ENCODE peak calls at places on chromosomes 2 and 18, in six cellular contexts. One of them, this sample, is unnamed.
A peak's percentile ranks its signal among the peaks of the same experiment; 100 is the strongest.

GRCh38 chr2:126889501-126890135 is 9.1 kb upstream of the TEX51 start:
- DNase-seq in fibroblast of pulmonary artery: no peak
- DNase-seq in HCT116: no peak
- DNase-seq in AG10803: no peak
- DNase-seq in fibroblast of mammary gland: no peak
- DNase-seq in A549: no peak
- DNase-seq in this sample: no peak

GRCh38 chr2:46439582-46439981 is 39.8 kb upstream of the TMEM247 start:
- DNase-seq in fibroblast of mammary gland: no peak
- DNase-seq in AG10803: no peak
- DNase-seq in A549: no peak
- DNase-seq in fibroblast of pulmonary artery: no peak
- DNase-seq in HCT116: no peak
- DNase-seq in this sample: no peak

GRCh38 chr2:6968319-6969100 is 51.3 kb downstream of the RNF144A start:
- DNase-seq in A549: no peak
- DNase-seq in AG10803: no peak
- DNase-seq in HCT116: no peak
- DNase-seq in fibroblast of mammary gland: peak; percentile 55
- DNase-seq in fibroblast of pulmonary artery: peak; percentile 24
- DNase-seq in this sample: peak; percentile 19

GRCh38 chr2:47321006-47321405 is 82.0 kb upstream of the MSH2 start:
- DNase-seq in HCT116: no peak
- DNase-seq in AG10803: no peak
- DNase-seq in fibroblast of pulmonary artery: no peak
- DNase-seq in A549: no peak
- DNase-seq in fibroblast of mammary gland: no peak
- DNase-seq in this sample: no peak

GRCh38 chr18:23867011-23867410 is 147.5 kb upstream of the TTC39C start:
- DNase-seq in fibroblast of mammary gland: no peak
- DNase-seq in AG10803: no peak
- DNase-seq in fibroblast of pulmonary artery: no peak
- DNase-seq in A549: no peak
- DNase-seq in HCT116: no peak
- DNase-seq in this sample: no peak

GRCh38 chr2:71629273-71629672 is 175.9 kb downstream of the DYSF start:
- DNase-seq in fibroblast of pulmonary artery: no peak
- DNase-seq in HCT116: no peak
- DNase-seq in AG10803: no peak
- DNase-seq in fibroblast of mammary gland: no peak
- DNase-seq in A549: no peak
- DNase-seq in this sample: no peak

GRCh38 chr2:230666885-230667712 is 45.5 kb upstream of the CAB39 start:
- DNase-seq in HCT116: no peak
- DNase-seq in fibroblast of mammary gland: peak; percentile 77
- DNase-seq in AG10803: peak; percentile 34
- DNase-seq in A549: no peak
- DNase-seq in fibroblast of pulmonary artery: peak; percentile 51
- DNase-seq in this sample: peak; percentile 72

GRCh38 chr2:16291731-16292550 is 351.6 kb downstream of the MYCN start:
- DNase-seq in HCT116: no peak
- DNase-seq in A549: no peak
- DNase-seq in fibroblast of mammary gland: no peak
- DNase-seq in fibroblast of pulmonary artery: no peak
- DNase-seq in AG10803: no peak
- DNase-seq in this sample: no peak

GRCh38 chr2:18900691-18901113 is 311.3 kb upstream of the NT5C1B start:
- DNase-seq in A549: no peak
- DNase-seq in fibroblast of mammary gland: peak; percentile 75
- DNase-seq in AG10803: peak; percentile 52
- DNase-seq in HCT116: no peak
- DNase-seq in fibroblast of pulmonary artery: no peak
- DNase-seq in this sample: no peak

GRCh38 chr2:191857406-191857805 is 10.5 kb upstream of the CAVIN2 start:
- DNase-seq in AG10803: peak; percentile 47
- DNase-seq in HCT116: no peak
- DNase-seq in fibroblast of mammary gland: peak; percentile 75
- DNase-seq in fibroblast of pulmonary artery: peak; percentile 35
- DNase-seq in A549: no peak
- DNase-seq in this sample: no peak

GRCh38 chr2:73022024-73022568 is 49.4 kb downstream of the SFXN5 start:
- DNase-seq in AG10803: no peak
- DNase-seq in A549: no peak
- DNase-seq in HCT116: no peak
- DNase-seq in fibroblast of pulmonary artery: no peak
- DNase-seq in fibroblast of mammary gland: no peak
- DNase-seq in this sample: no peak

GRCh38 chr18:54125429-54125828 is 99.0 kb downstream of the MBD2 start:
- DNase-seq in fibroblast of mammary gland: no peak
- DNase-seq in fibroblast of pulmonary artery: no peak
- DNase-seq in HCT116: no peak
- DNase-seq in AG10803: no peak
- DNase-seq in A549: no peak
- DNase-seq in this sample: no peak

GRCh38 chr2:13923823-13924222 is 708.7 kb upstream of the LRATD1 start:
- DNase-seq in HCT116: no peak
- DNase-seq in AG10803: no peak
- DNase-seq in fibroblast of mammary gland: no peak
- DNase-seq in fibroblast of pulmonary artery: no peak
- DNase-seq in A549: no peak
- DNase-seq in this sample: no peak

GRCh38 chr2:55157474-55157884 is 74.6 kb downstream of the CLHC1 start:
- DNase-seq in fibroblast of mammary gland: peak; percentile 84
- DNase-seq in AG10803: peak; percentile 58
- DNase-seq in fibroblast of pulmonary artery: no peak
- DNase-seq in A549: no peak
- DNase-seq in HCT116: no peak
- DNase-seq in this sample: peak; percentile 15

GRCh38 chr2:46270384-46270783 is 26.8 kb upstream of the EPAS1 start:
- DNase-seq in fibroblast of pulmonary artery: no peak
- DNase-seq in HCT116: no peak
- DNase-seq in A549: no peak
- DNase-seq in AG10803: peak; percentile 20
- DNase-seq in fibroblast of mammary gland: no peak
- DNase-seq in this sample: no peak

GRCh38 chr2:62201307-62201706 is 5.4 kb downstream of the B3GNT2 start:
- DNase-seq in A549: no peak
- DNase-seq in fibroblast of pulmonary artery: peak; percentile 34
- DNase-seq in AG10803: peak; percentile 45
- DNase-seq in fibroblast of mammary gland: peak; percentile 31
- DNase-seq in HCT116: no peak
- DNase-seq in this sample: no peak

GRCh38 chr2:75633620-75634019 is 13.0 kb upstream of the MRPL19 start:
- DNase-seq in AG10803: no peak
- DNase-seq in fibroblast of mammary gland: no peak
- DNase-seq in fibroblast of pulmonary artery: no peak
- DNase-seq in A549: no peak
- DNase-seq in HCT116: no peak
- DNase-seq in this sample: no peak

GRCh38 chr2:146734042-146734715 is 1110.7 kb upstream of the ACVR2A start:
- DNase-seq in fibroblast of mammary gland: peak; percentile 82
- DNase-seq in AG10803: peak; percentile 59
- DNase-seq in A549: peak; percentile 12
- DNase-seq in HCT116: peak; percentile 60
- DNase-seq in fibroblast of pulmonary artery: peak; percentile 87
- DNase-seq in this sample: peak; percentile 40

GRCh38 chr2:96264656-96265348 is 995 bp downstream of the TMEM127 start:
- DNase-seq in A549: peak; percentile 35
- DNase-seq in HCT116: no peak
- DNase-seq in AG10803: peak; percentile 15
- DNase-seq in fibroblast of pulmonary artery: peak; percentile 51
- DNase-seq in fibroblast of mammary gland: peak; percentile 28
- DNase-seq in this sample: peak; percentile 66

GRCh38 chr2:219702796-219703545 is 75.5 kb downstream of the SLC4A3 start:
- DNase-seq in fibroblast of pulmonary artery: no peak
- DNase-seq in HCT116: no peak
- DNase-seq in A549: no peak
- DNase-seq in AG10803: peak; percentile 36
- DNase-seq in fibroblast of mammary gland: no peak
- DNase-seq in this sample: no peak

GRCh38 chr2:53632714-53633113 is 134.9 kb upstream of the CHAC2 start:
- DNase-seq in AG10803: peak; percentile 61
- DNase-seq in fibroblast of mammary gland: peak; percentile 5
- DNase-seq in A549: no peak
- DNase-seq in fibroblast of pulmonary artery: peak; percentile 31
- DNase-seq in HCT116: no peak
- DNase-seq in this sample: no peak

GRCh38 chr2:26457241-26457666 is 20.7 kb downstream of the OTOF start:
- DNase-seq in AG10803: no peak
- DNase-seq in fibroblast of pulmonary artery: no peak
- DNase-seq in HCT116: no peak
- DNase-seq in A549: no peak
- DNase-seq in fibroblast of mammary gland: no peak
- DNase-seq in this sample: no peak

GRCh38 chr2:9739508-9739907 is 103.8 kb upstream of the TAF1B start:
- DNase-seq in A549: no peak
- DNase-seq in AG10803: peak; percentile 45
- DNase-seq in HCT116: no peak
- DNase-seq in fibroblast of pulmonary artery: peak; percentile 16
- DNase-seq in fibroblast of mammary gland: no peak
- DNase-seq in this sample: peak; percentile 78

GRCh38 chr2:9738062-9738717 is 105.1 kb upstream of the TAF1B start:
- DNase-seq in HCT116: no peak
- DNase-seq in AG10803: no peak
- DNase-seq in fibroblast of mammary gland: no peak
- DNase-seq in A549: no peak
- DNase-seq in fibroblast of pulmonary artery: no peak
- DNase-seq in this sample: no peak

GRCh38 chr2:9740382-9741040 is 102.8 kb upstream of the TAF1B start:
- DNase-seq in AG10803: peak; percentile 43
- DNase-seq in HCT116: no peak
- DNase-seq in fibroblast of pulmonary artery: no peak
- DNase-seq in A549: no peak
- DNase-seq in fibroblast of mammary gland: no peak
- DNase-seq in this sample: no peak

GRCh38 chr2:9737053-9737875 is 106.0 kb upstream of the TAF1B start:
- DNase-seq in HCT116: no peak
- DNase-seq in AG10803: peak; percentile 21
- DNase-seq in A549: peak; percentile 26
- DNase-seq in fibroblast of mammary gland: peak; percentile 63
- DNase-seq in fibroblast of pulmonary artery: peak; percentile 39
- DNase-seq in this sample: peak; percentile 47

DNA sequence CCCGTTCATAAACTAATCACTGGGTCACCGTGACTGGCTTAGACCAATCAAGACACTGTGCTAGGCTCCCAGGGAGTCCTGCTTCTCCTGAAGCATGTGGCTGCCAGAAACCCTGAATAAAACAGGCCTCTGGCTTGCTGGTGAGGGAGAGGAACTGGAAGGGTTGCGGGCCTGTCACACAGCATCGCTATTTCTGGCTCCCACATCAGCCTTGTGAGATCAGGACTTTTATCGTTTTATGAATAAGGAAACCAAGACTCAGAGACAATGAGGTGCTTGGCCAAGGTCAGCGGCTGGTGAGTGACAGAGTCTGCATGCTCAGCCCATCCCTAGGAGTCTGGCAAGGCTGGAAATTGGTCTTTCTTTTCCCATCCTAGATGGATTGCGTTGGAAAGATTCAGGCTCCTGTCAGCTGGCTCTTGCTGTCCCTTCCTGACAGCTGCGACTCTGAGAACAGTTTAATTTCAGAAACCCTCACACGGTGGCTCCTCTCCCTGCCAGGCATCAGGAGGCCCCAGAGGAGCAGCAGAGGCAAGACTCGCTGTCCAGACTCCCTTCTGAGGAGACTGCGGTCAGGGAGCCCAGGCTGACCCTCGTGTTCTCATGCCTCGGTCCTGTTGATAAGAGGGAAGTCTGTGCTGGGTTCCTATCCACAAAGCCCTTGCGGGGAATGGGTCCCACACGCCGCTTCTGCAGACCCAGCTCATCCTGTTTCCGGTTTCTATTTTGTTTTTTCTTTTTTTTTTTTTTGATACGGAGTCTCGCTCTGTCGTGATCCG is 104.4 kb upstream of the TAF1B start:
- DNase-seq in fibroblast of mammary gland: no peak
- DNase-seq in AG10803: peak; percentile 48
- DNase-seq in A549: no peak
- DNase-seq in fibroblast of pulmonary artery: peak; percentile 37
- DNase-seq in HCT116: no peak
- DNase-seq in this sample: peak; percentile 77
- TF ChIP-seq CTCF in fibroblast of mammary gland: no peak
- TF ChIP-seq CTCF in AG10803: no peak
- TF ChIP-seq CTCF in A549: no peak
- TF ChIP-seq CTCF in fibroblast of pulmonary artery: no peak
- TF ChIP-seq CTCF in HCT116: no peak
- TF ChIP-seq CTCF in this sample: no peak

DNA sequence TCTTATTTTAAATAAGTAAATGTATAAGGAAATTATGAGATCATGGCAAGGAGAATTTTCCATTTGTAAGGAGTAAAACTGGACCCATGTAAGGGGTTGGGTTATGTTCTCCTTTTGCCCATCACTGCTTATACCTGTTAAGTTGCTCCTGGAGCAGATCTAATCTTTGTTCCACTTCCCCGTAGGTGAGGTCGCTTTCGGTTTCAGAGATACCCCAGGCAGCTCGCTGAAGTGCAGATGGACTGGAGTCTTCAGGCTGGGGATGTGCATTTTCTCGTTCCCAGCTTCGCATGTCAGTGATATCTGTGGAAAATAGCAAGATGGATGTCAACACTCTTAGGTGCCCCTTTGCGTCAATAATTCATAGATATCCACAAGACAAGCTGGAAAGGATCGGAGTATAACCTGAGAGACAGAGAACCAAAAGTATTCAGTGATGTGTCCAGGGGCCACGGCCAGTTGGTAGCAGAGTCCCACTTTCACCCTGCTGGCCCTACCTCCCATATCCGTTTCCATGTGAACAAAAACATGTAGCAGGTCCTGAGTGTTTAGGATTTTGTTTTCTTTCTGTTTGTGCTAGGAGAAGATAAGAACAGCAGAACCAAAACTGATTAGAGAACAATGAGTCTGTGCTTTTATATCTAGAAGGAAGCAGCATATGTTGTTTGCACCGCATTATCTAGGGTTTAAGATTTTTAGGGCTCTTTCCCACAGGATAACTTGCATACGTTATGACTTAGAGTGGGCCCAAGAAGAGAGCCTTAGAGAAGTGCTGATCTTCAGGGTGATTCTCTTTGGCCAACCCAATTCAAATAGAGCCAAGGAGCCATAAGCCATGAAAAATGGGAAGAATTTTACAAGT is 36.0 kb downstream of the GCA start:
- DNase-seq in fibroblast of mammary gland: no peak
- DNase-seq in fibroblast of pulmonary artery: peak; percentile 14
- DNase-seq in A549: no peak
- DNase-seq in AG10803: no peak
- DNase-seq in HCT116: no peak
- DNase-seq in this sample: peak; percentile 9
- H3K4me3 ChIP-seq in fibroblast of mammary gland: no peak overlapping the region
- H3K4me3 ChIP-seq in fibroblast of pulmonary artery: peak overlapping the region; percentile 25
- H3K4me3 ChIP-seq in A549: no peak overlapping the region
- H3K4me3 ChIP-seq in AG10803: no peak overlapping the region
- H3K4me3 ChIP-seq in HCT116: no peak overlapping the region
- H3K4me3 ChIP-seq in this sample: no peak overlapping the region

GRCh38 chr2:237165405-237166276 is 80.0 kb downstream of the COPS8 start:
- DNase-seq in fibroblast of mammary gland: peak; percentile 74
- DNase-seq in A549: no peak
- DNase-seq in AG10803: no peak
- DNase-seq in HCT116: peak; percentile 35
- DNase-seq in fibroblast of pulmonary artery: peak; percentile 70
- DNase-seq in this sample: peak; percentile 14
- TF ChIP-seq CTCF in fibroblast of mammary gland: peak; percentile 84
- TF ChIP-seq CTCF in A549: peak; percentile 52
- TF ChIP-seq CTCF in AG10803: peak; percentile 73
- TF ChIP-seq CTCF in HCT116: peak; percentile 87
- TF ChIP-seq CTCF in fibroblast of pulmonary artery: peak; percentile 81
- TF ChIP-seq CTCF in this sample: peak; percentile 19

GRCh38 chr18:70662588-70662987 is 373.7 kb downstream of the SOCS6 start:
- DNase-seq in AG10803: no peak
- DNase-seq in HCT116: no peak
- DNase-seq in fibroblast of pulmonary artery: no peak
- DNase-seq in A549: no peak
- DNase-seq in fibroblast of mammary gland: no peak
- DNase-seq in this sample: no peak
- H3K4me3 ChIP-seq in AG10803: no peak overlapping the region
- H3K4me3 ChIP-seq in HCT116: no peak overlapping the region
- H3K4me3 ChIP-seq in fibroblast of pulmonary artery: no peak overlapping the region
- H3K4me3 ChIP-seq in A549: no peak overlapping the region
- H3K4me3 ChIP-seq in fibroblast of mammary gland: no peak overlapping the region
- H3K4me3 ChIP-seq in this sample: no peak overlapping the region